ENCODE peak calls at places on chromosome 7, in six cellular contexts. K is dorsolateral prefrontal cortex, G is astrocyte, Y is GM12865, H is RWPE2, B is IMR-90. Q is an unnamed sample.

GRCh38 chr7:134174797-134175261 is 47.7 kb downstream of the LRGUK start:
- DNase-seq in K (no peak), G (peak; percentile 75), Y (peak; percentile 50), H (no peak), B (peak; percentile 91), Q (no peak)

GRCh38 chr7:378551-379455 is 88.8 kb downstream of the FOXL3 start:
- DNase-seq in K (peak; percentile 26), G (no peak), Y (no peak), H (peak; percentile 64), B (no peak), Q (no peak)

GRCh38 chr7:70134029-70134445 is 535.8 kb downstream of the AUTS2 start:
- DNase-seq in K (no peak), G (peak; percentile 16), Y (no peak), H (no peak), B (no peak), Q (no peak)

GRCh38 chr7:2843711-2844152 is 376 bp downstream of the GNA12 start:
- DNase-seq in K (no peak), G (peak; percentile 10), Y (peak; percentile 58), H (no peak), B (peak; percentile 34), Q (no peak)

GRCh38 chr7:121328508-121329459 is at the start of gene WNT16:
- DNase-seq in K (peak; percentile 35), G (no peak), Y (no peak), H (no peak), B (no peak), Q (no peak)

GRCh38 chr7:32323687-32324086 is 166.5 kb downstream of the LSM5 start:
- DNase-seq in K (no peak), G (no peak), Y (no peak), H (no peak), B (no peak), Q (no peak)

GRCh38 chr7:32071466-32072091 is 1.4 kb upstream of the PDE1C start:
- DNase-seq in K (no peak), G (no peak), Y (no peak), H (no peak), B (no peak), Q (no peak)

GRCh38 chr7:139708541-139708940 is 69.3 kb downstream of the HIPK2 start:
- DNase-seq in K (no peak), G (no peak), Y (peak; percentile 89), H (no peak), B (no peak), Q (no peak)

GRCh38 chr7:36871355-36871738 is 147.1 kb upstream of the AOAH start:
- DNase-seq in K (no peak), G (no peak), Y (no peak), H (no peak), B (no peak), Q (no peak)

GRCh38 chr7:70316745-70317144 is 718.5 kb downstream of the AUTS2 start:
- DNase-seq in K (no peak), G (no peak), Y (no peak), H (no peak), B (no peak), Q (no peak)

GRCh38 chr7:73894851-73895441 is 34.0 kb downstream of the TMEM270 start:
- DNase-seq in K (no peak), G (peak; percentile 95), Y (no peak), H (peak; percentile 71), B (peak; percentile 96), Q (peak; percentile 87)

GRCh38 chr7:110786576-110786975 is 304.4 kb upstream of the LRRN3 start:
- DNase-seq in K (no peak), G (no peak), Y (no peak), H (no peak), B (no peak), Q (no peak)

GRCh38 chr7:108080094-108080656 is 50.0 kb downstream of the LAMB4 start:
- DNase-seq in K (no peak), G (peak; percentile 55), Y (no peak), H (no peak), B (peak; percentile 39), Q (peak; percentile 24)

GRCh38 chr7:151237244-151238189 is 5.2 kb downstream of the CHPF2 start:
- DNase-seq in K (no peak), G (no peak), Y (no peak), H (no peak), B (no peak), Q (no peak)

GRCh38 chr7:116426428-116427156 is 72.9 kb upstream of the CAV2 start:
- DNase-seq in K (no peak), G (peak; percentile 83), Y (no peak), H (peak; percentile 60), B (peak; percentile 89), Q (no peak)

GRCh38 chr7:75690121-75690523 is 48.6 kb downstream of the HIP1 start:
- DNase-seq in K (no peak), G (no peak), Y (peak; percentile 54), H (no peak), B (no peak), Q (no peak)

GRCh38 chr7:5624386-5625365 is 156.8 kb downstream of the RNF216 start:
- DNase-seq in K (no peak), G (no peak), Y (no peak), H (no peak), B (no peak), Q (no peak)

GRCh38 chr7:87628780-87629569 is 777 bp downstream of the RUNDC3B start:
- DNase-seq in K (peak; percentile 38), G (no peak), Y (peak; percentile 30), H (no peak), B (no peak), Q (no peak)

GRCh38 chr7:91408388-91409154 is 144.3 kb downstream of the FZD1 start:
- DNase-seq in K (no peak), G (peak; percentile 28), Y (no peak), H (no peak), B (no peak), Q (no peak)

GRCh38 chr7:91407942-91408341 is 143.7 kb downstream of the FZD1 start:
- DNase-seq in K (no peak), G (peak; percentile 30), Y (no peak), H (no peak), B (no peak), Q (no peak)

GRCh38 chr7:91411062-91411461 is 146.8 kb downstream of the FZD1 start:
- DNase-seq in K (no peak), G (no peak), Y (no peak), H (no peak), B (no peak), Q (no peak)

GRCh38 chr7:91405093-91405492 is 140.9 kb downstream of the FZD1 start:
- DNase-seq in K (no peak), G (no peak), Y (no peak), H (no peak), B (no peak), Q (no peak)
- H3K4me3 ChIP-seq in K (no peak overlapping the region), G (no peak overlapping the region), Y (no peak overlapping the region), H (no peak overlapping the region), B (no peak overlapping the region), Q (no peak overlapping the region)

GRCh38 chr7:148299877-148300276 is 290.7 kb upstream of the C7orf33 start:
- DNase-seq in K (no peak), G (no peak), Y (no peak), H (no peak), B (no peak), Q (no peak)

GRCh38 chr7:148291799-148292198 is 298.8 kb upstream of the C7orf33 start:
- DNase-seq in K (no peak), G (no peak), Y (no peak), H (no peak), B (no peak), Q (no peak)

GRCh38 chr7:148299335-148299734 is 291.2 kb upstream of the C7orf33 start:
- DNase-seq in K (no peak), G (no peak), Y (no peak), H (no peak), B (no peak), Q (no peak)

DNA sequence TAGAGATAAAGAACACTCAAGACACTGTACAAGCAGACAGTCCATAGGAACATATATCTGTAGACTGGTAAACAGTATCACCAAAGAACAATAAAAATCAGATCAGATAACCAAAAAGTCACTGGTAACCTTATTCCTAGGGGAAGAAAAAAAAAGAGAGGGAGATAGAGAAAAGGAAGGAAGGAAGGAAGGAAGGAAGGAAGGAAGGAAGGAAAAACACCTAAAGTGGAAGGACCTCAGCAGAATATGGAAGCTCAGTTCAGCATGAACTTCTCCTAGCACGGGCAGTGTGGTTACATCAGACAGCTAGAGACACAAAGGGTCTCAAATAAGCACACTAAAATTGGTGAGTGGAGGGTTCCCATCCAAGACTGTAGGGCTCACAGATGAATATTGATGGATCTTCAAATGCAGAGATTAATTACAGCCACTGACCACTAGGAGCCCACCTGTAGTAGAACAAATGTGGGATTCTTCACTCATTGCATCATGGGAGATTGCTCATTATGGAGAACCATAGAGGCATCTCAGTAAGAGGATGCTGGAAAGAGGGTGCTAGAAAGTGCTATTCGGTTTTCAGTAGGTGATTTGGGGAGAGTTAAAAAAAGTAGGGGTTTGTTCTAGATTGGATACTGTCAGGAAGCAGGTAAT is 293.4 kb upstream of the C7orf33 start:
- DNase-seq in K (no peak), G (no peak), Y (no peak), H (no peak), B (no peak), Q (no peak)
- TF ChIP-seq CTCF in K (no peak), G (no peak), Y (no peak), H (peak; percentile 10), B (no peak), Q (no peak)

GRCh38 chr7:27200761-27201230 is 905 bp upstream of the HOXA13 start:
- DNase-seq in K (no peak), G (no peak), Y (no peak), H (no peak), B (no peak), Q (no peak)

GRCh38 chr7:27203378-27203953 is 3.6 kb upstream of the HOXA13 start:
- DNase-seq in K (no peak), G (no peak), Y (no peak), H (no peak), B (no peak), Q (no peak)

GRCh38 chr7:27202741-27203134 is 2.8 kb upstream of the HOXA13 start:
- DNase-seq in K (no peak), G (no peak), Y (no peak), H (no peak), B (no peak), Q (no peak)

GRCh38 chr7:27201231-27202017 is 1.5 kb upstream of the HOXA13 start:
- DNase-seq in K (no peak), G (no peak), Y (no peak), H (no peak), B (no peak), Q (no peak)

DNA sequence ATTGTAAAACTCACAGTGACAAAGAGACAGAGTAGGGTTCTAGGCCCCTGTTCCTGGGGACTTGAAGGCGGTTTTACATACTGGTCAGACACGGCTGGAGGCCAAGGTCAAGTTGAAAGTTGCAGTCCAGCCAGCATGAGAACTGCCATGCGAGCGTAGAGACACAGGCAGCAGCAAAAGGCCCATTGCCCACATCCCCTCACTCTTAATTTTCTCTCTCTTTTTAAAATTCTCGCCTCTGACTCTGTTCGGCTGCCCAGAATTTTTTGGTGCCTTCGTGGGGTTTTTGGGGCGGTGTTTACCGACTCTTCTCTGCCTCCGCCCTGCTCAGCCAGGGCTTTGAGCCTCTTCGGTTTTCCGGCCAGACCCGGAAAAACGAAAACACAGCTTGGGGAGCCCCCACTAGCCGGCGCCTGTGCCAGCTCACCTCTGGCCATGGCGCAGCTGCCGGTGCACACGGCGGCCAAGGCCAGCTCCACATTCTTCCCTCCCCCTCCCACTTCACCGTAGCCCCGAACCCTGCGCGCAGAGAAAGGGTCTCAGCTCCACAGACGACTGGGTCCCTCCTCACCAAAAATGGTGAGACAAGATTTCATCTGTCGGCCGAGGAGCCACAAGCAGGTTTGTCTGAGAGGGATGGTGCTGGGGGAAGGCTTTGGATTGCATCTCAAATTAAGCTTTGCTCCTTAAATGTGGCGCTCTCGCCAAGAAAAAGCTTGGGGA is 2.3 kb upstream of the HOXA13 start:
- DNase-seq in K (no peak), G (no peak), Y (no peak), H (no peak), B (no peak), Q (no peak)
- H3K4me3 ChIP-seq in K (no peak overlapping the region), G (no peak overlapping the region), Y (no peak overlapping the region), H (peak overlapping the region; percentile 89), B (no peak overlapping the region), Q (no peak overlapping the region)

GRCh38 chr7:28309684-28310083 is 102.6 kb upstream of the CREB5 start:
- DNase-seq in K (no peak), G (no peak), Y (no peak), H (no peak), B (no peak), Q (no peak)
- TF ChIP-seq CTCF in K (no peak), G (no peak), Y (no peak), H (no peak), B (no peak), Q (no peak)